ENCODE peak calls at places on chromosomes 7 and 10, in eight cellular contexts. Y, K, I, M, B, D, O and U are unnamed samples. For H3K4me1, the result is how much of the 10 kb centered on the place peaks cover.

GRCh38 chr7:94324380-94325120 is 70.1 kb upstream of the COL1A2 start:
- DNase-seq in Y (no peak), K (no peak), I (peak), M (no peak), B (no peak), D (no peak), O (no peak), U (no peak)

GRCh38 chr10:5951167-5951711 is 26.1 kb downstream of the IL15RA start:
- DNase-seq in Y (peak), K (peak), I (no peak), M (no peak), B (peak), D (no peak), O (peak), U (no peak)

GRCh38 chr7:104469135-104469820 is 140.9 kb downstream of the LHFPL3 start:
- DNase-seq in Y (no peak), K (no peak), I (peak), M (no peak), B (no peak), D (no peak), O (no peak), U (no peak)

GRCh38 chr7:40808409-40808942 is 673.7 kb downstream of the SUGCT start:
- DNase-seq in Y (peak), K (no peak), I (no peak), M (no peak), B (no peak), D (peak), O (no peak), U (no peak)

GRCh38 chr10:86597306-86597705 is 57.0 kb upstream of the OPN4 start:
- DNase-seq in Y (no peak), K (no peak), I (no peak), M (no peak), B (no peak), D (no peak), O (no peak), U (no peak)

GRCh38 chr10:130214431-130214830 is 78.2 kb downstream of the GLRX3 start:
- DNase-seq in Y (no peak), K (no peak), I (no peak), M (no peak), B (no peak), D (no peak), O (no peak), U (no peak)

GRCh38 chr10:13051126-13051694 is 48.8 kb upstream of the OPTN start:
- DNase-seq in Y (no peak), K (no peak), I (no peak), M (no peak), B (no peak), D (no peak), O (no peak), U (no peak)

GRCh38 chr10:102621418-102622325 is 22.6 kb upstream of the TRIM8 start:
- DNase-seq in Y (no peak), K (no peak), I (peak), M (no peak), B (no peak), D (no peak), O (no peak), U (no peak)

GRCh38 chr10:24080207-24080606 is 128.7 kb upstream of the KIAA1217 start:
- DNase-seq in Y (no peak), K (no peak), I (no peak), M (no peak), B (no peak), D (no peak), O (no peak), U (no peak)

GRCh38 chr10:789831-790701 is 100.6 kb upstream of the DIP2C start:
- DNase-seq in Y (no peak), K (no peak), I (no peak), M (no peak), B (no peak), D (no peak), O (peak), U (no peak)

GRCh38 chr10:70652761-70653657 is 19.3 kb upstream of the ADAMTS14 start:
- DNase-seq in Y (peak), K (peak), I (peak), M (no peak), B (peak), D (peak), O (no peak), U (no peak)

GRCh38 chr10:117616179-117616578 is 73.6 kb downstream of the EMX2 start:
- DNase-seq in Y (no peak), K (no peak), I (no peak), M (no peak), B (no peak), D (no peak), O (no peak), U (no peak)

GRCh38 chr7:94245500-94245899 is 149.2 kb upstream of the COL1A2 start:
- DNase-seq in Y (no peak), K (no peak), I (no peak), M (no peak), B (no peak), D (no peak), O (no peak), U (no peak)

GRCh38 chr10:86400705-86401587 is 34.4 kb upstream of the GRID1 start:
- DNase-seq in Y (peak), K (peak), I (peak), M (peak), B (no peak), D (peak), O (peak), U (no peak)

GRCh38 chr10:5748394-5748803 is 63.8 kb downstream of the TASOR2 start:
- DNase-seq in Y (no peak), K (no peak), I (no peak), M (peak), B (no peak), D (no peak), O (no peak), U (no peak)

GRCh38 chr7:16647435-16647960 is 1.5 kb downstream of the BZW2 start:
- DNase-seq in Y (no peak), K (no peak), I (no peak), M (no peak), B (no peak), D (no peak), O (no peak), U (no peak)

GRCh38 chr10:16853201-16853600 is 36.0 kb upstream of the RSU1 start:
- DNase-seq in Y (peak), K (no peak), I (peak), M (peak), B (no peak), D (no peak), O (no peak), U (no peak)

GRCh38 chr7:43906327-43907010 is at the start of gene URGCP:
- DNase-seq in Y (peak), K (peak), I (peak), M (peak), B (no peak), D (peak), O (peak), U (no peak)

GRCh38 chr10:100962346-100963080 is 6.8 kb upstream of the SEMA4G start:
- DNase-seq in Y (no peak), K (no peak), I (no peak), M (no peak), B (no peak), D (no peak), O (no peak), U (no peak)

GRCh38 chr10:75899816-75900357 is 468.5 kb downstream of the LRMDA start:
- DNase-seq in Y (no peak), K (no peak), I (no peak), M (no peak), B (no peak), D (no peak), O (no peak), U (no peak)

GRCh38 chr7:5423272-5423843 is at the start of gene TNRC18:
- DNase-seq in Y (no peak), K (peak), I (no peak), M (no peak), B (peak), D (no peak), O (peak), U (no peak)

GRCh38 chr10:70493660-70494234 is 15.2 kb downstream of the PALD1 start:
- DNase-seq in Y (no peak), K (no peak), I (peak), M (peak), B (peak), D (no peak), O (no peak), U (peak)

GRCh38 chr7:149883452-149883861 is 9.7 kb downstream of the ATP6V0E2 start:
- DNase-seq in Y (peak), K (peak), I (peak), M (peak), B (peak), D (peak), O (peak), U (no peak)

GRCh38 chr7:117648203-117648866 is 168.5 kb downstream of the CFTR start:
- DNase-seq in Y (no peak), K (no peak), I (no peak), M (no peak), B (no peak), D (no peak), O (no peak), U (no peak)

GRCh38 chr10:124875596-124875995 is 66.3 kb upstream of the ZRANB1 start:
- DNase-seq in Y (peak), K (no peak), I (no peak), M (peak), B (no peak), D (peak), O (no peak), U (no peak)

GRCh38 chr10:74008212-74008731 is 10.4 kb downstream of the VCL start:
- DNase-seq in Y (peak), K (no peak), I (no peak), M (no peak), B (no peak), D (peak), O (no peak), U (no peak)

GRCh38 chr10:18368681-18369080 is 228.5 kb downstream of the CACNB2 start:
- DNase-seq in Y (peak), K (no peak), I (peak), M (no peak), B (no peak), D (no peak), O (no peak), U (no peak)

GRCh38 chr10:49649936-49650723 is 29.3 kb upstream of the C10orf53 start:
- DNase-seq in Y (no peak), K (no peak), I (no peak), M (no peak), B (no peak), D (peak), O (no peak), U (no peak)

GRCh38 chr7:123417580-123417979 is 116.8 kb downstream of the IQUB start:
- DNase-seq in Y (no peak), K (no peak), I (no peak), M (no peak), B (no peak), D (no peak), O (no peak), U (no peak)

DNA sequence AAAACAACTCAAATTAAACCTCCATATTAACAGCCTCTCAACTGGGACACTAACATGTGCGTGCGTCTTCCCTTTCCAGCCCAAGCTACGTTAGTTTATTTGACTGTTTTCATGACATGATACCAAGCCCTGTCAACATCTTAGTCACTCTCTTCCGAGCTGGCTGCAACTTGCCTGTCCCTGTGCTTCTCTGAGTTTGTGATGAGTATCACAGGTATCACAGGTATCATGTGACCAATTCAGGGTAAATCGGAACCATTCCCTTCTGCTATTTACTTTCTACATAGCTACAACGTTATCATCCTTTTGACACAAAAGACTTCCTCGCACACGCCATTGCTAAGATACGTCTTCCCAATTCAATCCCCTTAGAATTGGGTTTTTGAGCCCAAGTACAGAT is 70.2 kb downstream of the CAV1 start:
- DNase-seq in Y (no peak), K (no peak), I (no peak), M (no peak), B (no peak), D (no peak), O (no peak), U (no peak)
- H3K27ac ChIP-seq in Y (no peak), K (no peak), I (no peak), M (no peak), B (no peak), D (no peak), O (no peak), U (no peak)

GRCh38 chr10:11214407-11214806 is 196.7 kb downstream of the CELF2 start:
- DNase-seq in Y (no peak), K (no peak), I (no peak), M (no peak), B (no peak), D (no peak), O (no peak), U (no peak)

GRCh38 chr10:11213156-11213555 is 195.5 kb downstream of the CELF2 start:
- DNase-seq in Y (no peak), K (no peak), I (no peak), M (no peak), B (no peak), D (no peak), O (no peak), U (no peak)

GRCh38 chr10:11212686-11213085 is 195.0 kb downstream of the CELF2 start:
- DNase-seq in Y (no peak), K (no peak), I (no peak), M (no peak), B (no peak), D (no peak), O (no peak), U (no peak)

GRCh38 chr10:11218395-11218794 is 200.7 kb downstream of the CELF2 start:
- DNase-seq in Y (no peak), K (no peak), I (no peak), M (no peak), B (no peak), D (no peak), O (no peak), U (no peak)

GRCh38 chr10:11215468-11215867 is 197.8 kb downstream of the CELF2 start:
- DNase-seq in Y (no peak), K (no peak), I (no peak), M (no peak), B (no peak), D (no peak), O (no peak), U (no peak)
- H3K4me1 ChIP-seq in Y (under half), K (half or more), I (under half), M (under half), B (under half), D (under half), O (under half), U (under half)

GRCh38 chr7:22143496-22143895 is 197.8 kb upstream of the CDCA7L start:
- DNase-seq in Y (no peak), K (no peak), I (no peak), M (no peak), B (no peak), D (no peak), O (no peak), U (no peak)
- H3K27ac ChIP-seq in Y (no peak), K (no peak), I (no peak), M (no peak), B (peak), D (no peak), O (no peak), U (no peak)

GRCh38 chr7:101167645-101168411 is 2.5 kb upstream of the VGF start:
- DNase-seq in Y (no peak), K (no peak), I (no peak), M (no peak), B (no peak), D (no peak), O (no peak), U (no peak)
- H3K4me1 ChIP-seq in Y (under half), K (half or more), I (under half), M (half or more), B (under half), D (under half), O (under half), U (under half)

DNA sequence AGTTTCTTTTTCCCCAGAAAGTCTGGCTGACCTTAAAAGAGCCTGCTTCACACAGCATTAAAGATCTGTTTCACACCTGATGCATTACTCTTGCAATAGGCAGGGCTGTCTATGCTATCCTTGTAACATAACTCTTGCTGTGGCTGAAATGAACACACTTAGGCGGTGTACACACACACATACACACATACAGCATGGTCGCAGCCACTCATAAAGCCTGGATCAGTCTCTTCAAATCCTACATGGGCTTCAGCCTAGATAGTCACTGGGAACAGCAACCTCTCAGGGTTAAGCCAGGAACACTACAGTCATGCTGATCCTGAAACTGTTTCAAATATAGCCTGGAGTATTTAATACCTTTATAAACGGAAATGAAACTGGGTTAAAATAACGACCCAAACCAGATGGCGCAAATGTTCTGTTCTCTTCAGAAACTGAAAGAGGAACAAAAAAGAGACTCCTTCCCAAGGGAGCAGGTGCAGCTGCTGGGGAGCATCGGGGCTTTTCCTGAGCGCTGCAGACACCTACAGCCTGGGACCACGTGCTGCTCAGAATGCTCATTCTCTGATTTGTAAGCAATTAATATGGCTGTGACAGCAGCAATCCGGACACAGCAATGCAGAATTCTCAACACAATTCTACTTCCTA is 61.0 kb upstream of the SFMBT2 start:
- DNase-seq in Y (no peak), K (no peak), I (no peak), M (no peak), B (no peak), D (no peak), O (peak), U (no peak)
- H3K27ac ChIP-seq in Y (no peak), K (no peak), I (no peak), M (no peak), B (no peak), D (no peak), O (no peak), U (no peak)

GRCh38 chr10:44992732-44993225 is 7.9 kb upstream of the ZNF22 start:
- DNase-seq in Y (no peak), K (no peak), I (no peak), M (no peak), B (no peak), D (no peak), O (no peak), U (no peak)
- H3K4me1 ChIP-seq in Y (under half), K (half or more), I (under half), M (under half), B (under half), D (under half), O (under half), U (under half)

DNA sequence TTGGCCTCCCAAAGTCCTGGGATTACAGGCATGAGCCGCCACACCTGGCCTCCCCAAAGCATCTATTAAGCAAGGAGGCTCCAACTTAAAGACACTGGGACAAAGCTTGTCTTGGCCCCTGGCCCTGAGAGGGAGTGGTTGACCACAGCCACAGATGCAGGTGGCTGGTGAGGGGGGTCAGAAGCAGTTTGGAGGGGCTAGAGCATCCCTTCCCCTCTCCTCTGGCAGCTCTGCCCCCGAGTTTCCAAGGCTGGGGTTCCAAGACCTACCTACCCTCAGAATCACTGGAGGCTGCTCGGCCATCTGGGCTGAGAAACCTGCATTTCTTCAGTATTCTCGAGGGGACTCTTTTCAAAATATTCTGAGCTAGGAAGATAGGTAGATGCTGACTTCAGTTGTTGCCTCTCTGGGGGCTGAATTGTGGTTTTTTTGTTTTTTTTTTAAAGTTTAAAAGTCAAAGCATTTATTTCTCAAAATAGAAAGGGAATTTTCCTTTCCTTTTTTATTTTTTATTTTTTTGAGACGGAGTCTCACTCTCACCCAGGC is 32.6 kb downstream of the DDIT4 start:
- DNase-seq in Y (no peak), K (no peak), I (no peak), M (no peak), B (no peak), D (no peak), O (no peak), U (no peak)
- H3K27ac ChIP-seq in Y (no peak), K (peak), I (no peak), M (no peak), B (peak), D (no peak), O (no peak), U (no peak)